ENCODE peak calls at places on chromosomes 6 and 20, in ten cellular contexts. M is GM20000, D is spleen, Z is WTC11, L is mesothelial cell of epicardium, O is MM.1S, E is progenitor cell of endocrine pancreas, Y is cardiac muscle cell, S is OCI-LY7, X is heart right ventricle. H is an unnamed sample.

GRCh38 chr20:14673164-14673563 is 335.8 kb upstream of the FLRT3 start:
- DNase-seq in M (no peak), D (no peak), Z (no peak), L (no peak), O (no peak), E (no peak), Y (no peak), S (no peak), X (no peak), H (no peak)

GRCh38 chr6:15260099-15260821 is 14.4 kb downstream of the JARID2 start:
- DNase-seq in M (no peak), D (no peak), Z (no peak), L (no peak), O (no peak), E (no peak), Y (no peak), S (no peak), X (no peak), H (no peak)

GRCh38 chr20:10306440-10307358 is 88.1 kb downstream of the SNAP25 start:
- DNase-seq in M (no peak), D (no peak), Z (no peak), L (no peak), O (no peak), E (no peak), Y (no peak), S (no peak), X (no peak), H (no peak)

GRCh38 chr6:121394151-121394550 is 41.3 kb upstream of the GJA1 start:
- DNase-seq in M (no peak), D (no peak), Z (no peak), L (no peak), O (no peak), E (no peak), Y (no peak), S (no peak), X (no peak), H (no peak)

GRCh38 chr6:112927641-112928040 is 580.5 kb downstream of the RFPL4B start:
- DNase-seq in M (no peak), D (no peak), Z (no peak), L (no peak), O (no peak), E (no peak), Y (no peak), S (no peak), X (no peak), H (no peak)

GRCh38 chr6:157760589-157761330 is 62.3 kb upstream of the SNX9 start:
- DNase-seq in M (no peak), D (no peak), Z (no peak), L (no peak), O (no peak), E (no peak), Y (no peak), S (no peak), X (no peak), H (no peak)

GRCh38 chr6:34684919-34685318 is 11.6 kb downstream of the ILRUN start:
- DNase-seq in M (no peak), D (no peak), Z (no peak), L (no peak), O (no peak), E (no peak), Y (no peak), S (no peak), X (no peak), H (no peak)

GRCh38 chr6:90537723-90538407 is 49.0 kb downstream of the MAP3K7 start:
- DNase-seq in M (peak; percentile 4), D (no peak), Z (no peak), L (no peak), O (no peak), E (no peak), Y (peak; percentile 7), S (peak; percentile 64), X (no peak), H (no peak)

GRCh38 chr20:63739129-63740069 is at the start of gene SLC2A4RG:
- DNase-seq in M (peak; percentile 99), D (peak; percentile 95), Z (peak; percentile 58), L (no peak), O (peak; percentile 90), E (peak; percentile 51), Y (peak; percentile 92), S (peak; percentile 84), X (peak; percentile 85), H (no peak)

GRCh38 chr20:49207071-49207470 is 12.1 kb upstream of the DDX27 start:
- DNase-seq in M (peak; percentile 37), D (peak; percentile 4), Z (peak; percentile 53), L (no peak), O (peak; percentile 14), E (no peak), Y (no peak), S (no peak), X (no peak), H (no peak)

GRCh38 chr6:161476711-161477110 is 202.8 kb upstream of the AGPAT4 start:
- DNase-seq in M (no peak), D (no peak), Z (no peak), L (no peak), O (no peak), E (no peak), Y (no peak), S (no peak), X (no peak), H (no peak)

GRCh38 chr6:144248470-144249301 is 36.4 kb upstream of the UTRN start:
- DNase-seq in M (no peak), D (no peak), Z (no peak), L (no peak), O (no peak), E (no peak), Y (no peak), S (no peak), X (no peak), H (no peak)

DNA sequence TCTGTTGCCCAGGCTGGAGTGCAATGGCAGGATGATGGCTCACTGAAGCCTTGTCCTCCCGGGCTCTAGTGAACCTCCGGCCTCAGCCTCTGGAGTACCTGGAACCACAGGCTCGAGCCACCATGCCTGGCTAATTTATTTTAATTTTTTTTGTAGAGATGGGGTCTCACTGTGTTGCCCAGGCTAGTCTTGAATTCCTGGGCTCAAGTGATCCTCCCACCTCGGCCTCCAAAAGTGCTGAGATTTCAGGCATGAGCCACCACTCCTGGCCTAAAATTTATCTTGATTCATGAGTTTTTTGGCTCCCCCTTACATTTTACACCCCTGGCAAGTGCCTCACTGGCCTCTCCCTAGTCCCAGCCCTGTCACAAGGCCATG is 2.5 kb upstream of the SLC29A1 start:
- DNase-seq in M (no peak), D (no peak), Z (no peak), L (no peak), O (no peak), E (no peak), Y (no peak), S (no peak), X (no peak), H (no peak)
- TF ChIP-seq CTCF in M (no peak), D (no peak), Z (no peak), L (no peak), O (no peak), E (no peak), Y (no peak), S (no peak), X (no peak), H (no peak)

GRCh38 chr6:12150812-12151432 is 138.8 kb downstream of the HIVEP1 start:
- DNase-seq in M (no peak), D (peak; percentile 78), Z (peak; percentile 70), L (no peak), O (no peak), E (peak; percentile 43), Y (peak; percentile 45), S (peak; percentile 47), X (no peak), H (no peak)

GRCh38 chr6:12148841-12149240 is 136.7 kb downstream of the HIVEP1 start:
- DNase-seq in M (no peak), D (no peak), Z (no peak), L (no peak), O (no peak), E (no peak), Y (no peak), S (no peak), X (no peak), H (no peak)

GRCh38 chr6:12149944-12150510 is 137.9 kb downstream of the HIVEP1 start:
- DNase-seq in M (no peak), D (no peak), Z (no peak), L (no peak), O (no peak), E (no peak), Y (no peak), S (no peak), X (no peak), H (no peak)

GRCh38 chr6:12148317-12148801 is 136.2 kb downstream of the HIVEP1 start:
- DNase-seq in M (no peak), D (no peak), Z (no peak), L (no peak), O (no peak), E (no peak), Y (no peak), S (no peak), X (no peak), H (no peak)

GRCh38 chr6:12147557-12148316 is 135.6 kb downstream of the HIVEP1 start:
- DNase-seq in M (no peak), D (no peak), Z (no peak), L (no peak), O (no peak), E (no peak), Y (no peak), S (no peak), X (no peak), H (no peak)
- TF ChIP-seq CTCF in M (no peak), D (no peak), Z (no peak), L (no peak), O (no peak), E (peak; percentile 12), Y (no peak), S (no peak), X (no peak), H (no peak)

GRCh38 chr6:5956939-5957338 is 49.8 kb downstream of the NRN1 start:
- DNase-seq in M (no peak), D (no peak), Z (no peak), L (no peak), O (no peak), E (no peak), Y (no peak), S (no peak), X (no peak), H (no peak)
- TF ChIP-seq CTCF in M (no peak), D (no peak), Z (no peak), L (no peak), O (no peak), E (no peak), Y (no peak), S (peak; percentile 17), X (no peak), H (no peak)

GRCh38 chr20:2633381-2633780 is 19.1 kb upstream of the NOP56 start:
- DNase-seq in M (no peak), D (no peak), Z (no peak), L (no peak), O (no peak), E (no peak), Y (no peak), S (no peak), X (no peak), H (no peak)

GRCh38 chr20:2626853-2627541 is 25.4 kb upstream of the NOP56 start:
- DNase-seq in M (no peak), D (no peak), Z (no peak), L (no peak), O (no peak), E (no peak), Y (no peak), S (no peak), X (no peak), H (no peak)

DNA sequence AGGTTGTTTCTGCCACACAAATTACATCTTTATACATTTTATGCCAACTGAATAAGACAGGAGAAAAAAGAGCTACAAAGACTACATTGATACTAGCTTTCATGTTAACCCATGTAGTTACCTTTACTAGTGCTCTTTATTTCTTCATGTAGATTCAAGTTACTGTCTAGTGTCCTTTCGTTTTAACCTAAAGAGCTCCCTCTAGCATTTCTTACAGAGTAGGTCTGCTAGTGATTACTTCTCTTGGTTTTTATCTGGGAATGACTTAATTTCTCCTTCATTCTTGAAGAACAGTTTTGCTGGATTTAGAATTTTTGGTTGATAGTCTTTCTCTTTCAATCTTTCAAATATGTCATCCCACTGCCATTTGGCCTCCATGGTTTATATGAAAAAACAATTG is 21.2 kb upstream of the NOP56 start:
- DNase-seq in M (no peak), D (no peak), Z (no peak), L (no peak), O (no peak), E (no peak), Y (no peak), S (no peak), X (no peak), H (no peak)
- TF ChIP-seq CTCF in M (no peak), D (no peak), Z (no peak), L (no peak), O (no peak), E (no peak), Y (peak; percentile 13), S (peak; percentile 40), X (no peak), H (no peak)